ENCODE peak calls at places on chromosomes 4 and X, in nine cellular contexts. One of them, this sample, is unnamed.

GRCh38 chr4:100189820-100190642 is at the start of gene DDIT4L:
- DNase-seq in K562: peak
- DNase-seq in sigmoid colon: peak
- DNase-seq in pancreas: peak
- DNase-seq in progenitor cell of endocrine pancreas: peak
- DNase-seq in cardiac muscle cell: peak
- DNase-seq in AG10803: peak
- DNase-seq in neural crest cell: peak
- DNase-seq in A549: peak
- DNase-seq in this sample: peak

GRCh38 chr4:52091811-52092210 is 40.7 kb downstream of the SPATA18 start:
- DNase-seq in K562: no peak
- DNase-seq in progenitor cell of endocrine pancreas: no peak
- DNase-seq in cardiac muscle cell: no peak
- DNase-seq in A549: no peak
- DNase-seq in neural crest cell: no peak
- DNase-seq in pancreas: no peak
- DNase-seq in AG10803: no peak
- DNase-seq in sigmoid colon: no peak
- DNase-seq in this sample: no peak

GRCh38 chr4:186669735-186670134 is 53.9 kb downstream of the FAT1 start:
- DNase-seq in pancreas: no peak
- DNase-seq in sigmoid colon: no peak
- DNase-seq in cardiac muscle cell: no peak
- DNase-seq in K562: no peak
- DNase-seq in AG10803: no peak
- DNase-seq in progenitor cell of endocrine pancreas: no peak
- DNase-seq in neural crest cell: no peak
- DNase-seq in A549: no peak
- DNase-seq in this sample: no peak

GRCh38 chrX:153924149-153924861 is 1.8 kb downstream of the ARHGAP4 start:
- DNase-seq in neural crest cell: no peak
- DNase-seq in K562: no peak
- DNase-seq in pancreas: no peak
- DNase-seq in AG10803: peak
- DNase-seq in sigmoid colon: no peak
- DNase-seq in cardiac muscle cell: peak
- DNase-seq in progenitor cell of endocrine pancreas: no peak
- DNase-seq in A549: peak
- DNase-seq in this sample: peak

GRCh38 chr4:100246697-100247096 is 56.4 kb upstream of the DDIT4L start:
- DNase-seq in K562: no peak
- DNase-seq in AG10803: no peak
- DNase-seq in sigmoid colon: no peak
- DNase-seq in pancreas: no peak
- DNase-seq in cardiac muscle cell: no peak
- DNase-seq in A549: no peak
- DNase-seq in progenitor cell of endocrine pancreas: no peak
- DNase-seq in neural crest cell: no peak
- DNase-seq in this sample: no peak

GRCh38 chr4:181971973-181972372 is 271.2 kb upstream of the TENM3 start:
- DNase-seq in neural crest cell: no peak
- DNase-seq in K562: no peak
- DNase-seq in pancreas: no peak
- DNase-seq in AG10803: peak
- DNase-seq in cardiac muscle cell: peak
- DNase-seq in sigmoid colon: no peak
- DNase-seq in progenitor cell of endocrine pancreas: no peak
- DNase-seq in A549: no peak
- DNase-seq in this sample: no peak

GRCh38 chrX:16828126-16828908 is 41.8 kb downstream of the RBBP7 start:
- DNase-seq in AG10803: peak
- DNase-seq in A549: no peak
- DNase-seq in progenitor cell of endocrine pancreas: no peak
- DNase-seq in K562: no peak
- DNase-seq in pancreas: no peak
- DNase-seq in sigmoid colon: peak
- DNase-seq in cardiac muscle cell: peak
- DNase-seq in neural crest cell: no peak
- DNase-seq in this sample: no peak

GRCh38 chr4:40232610-40233009 is 35.8 kb downstream of the RHOH start:
- DNase-seq in progenitor cell of endocrine pancreas: no peak
- DNase-seq in pancreas: no peak
- DNase-seq in AG10803: no peak
- DNase-seq in K562: no peak
- DNase-seq in sigmoid colon: no peak
- DNase-seq in neural crest cell: no peak
- DNase-seq in A549: no peak
- DNase-seq in cardiac muscle cell: no peak
- DNase-seq in this sample: no peak

GRCh38 chr4:16029329-16029728 is 54.5 kb downstream of the PROM1 start:
- DNase-seq in pancreas: no peak
- DNase-seq in neural crest cell: no peak
- DNase-seq in AG10803: peak
- DNase-seq in progenitor cell of endocrine pancreas: no peak
- DNase-seq in K562: no peak
- DNase-seq in cardiac muscle cell: peak
- DNase-seq in sigmoid colon: no peak
- DNase-seq in A549: no peak
- DNase-seq in this sample: no peak

GRCh38 chrX:374566-374965 is 12.1 kb downstream of the PPP2R3B start:
- DNase-seq in sigmoid colon: no peak
- DNase-seq in neural crest cell: no peak
- DNase-seq in A549: no peak
- DNase-seq in progenitor cell of endocrine pancreas: no peak
- DNase-seq in AG10803: peak
- DNase-seq in K562: no peak
- DNase-seq in cardiac muscle cell: no peak
- DNase-seq in pancreas: no peak
- DNase-seq in this sample: peak

GRCh38 chr4:30920043-30920442 is 199.9 kb downstream of the PCDH7 start:
- DNase-seq in A549: no peak
- DNase-seq in K562: no peak
- DNase-seq in progenitor cell of endocrine pancreas: no peak
- DNase-seq in neural crest cell: no peak
- DNase-seq in cardiac muscle cell: no peak
- DNase-seq in sigmoid colon: no peak
- DNase-seq in AG10803: no peak
- DNase-seq in pancreas: no peak
- DNase-seq in this sample: no peak

GRCh38 chr4:163164591-163164990 is 2.1 kb downstream of the NAF1 start:
- DNase-seq in progenitor cell of endocrine pancreas: no peak
- DNase-seq in cardiac muscle cell: peak
- DNase-seq in AG10803: peak
- DNase-seq in neural crest cell: no peak
- DNase-seq in A549: no peak
- DNase-seq in K562: no peak
- DNase-seq in sigmoid colon: no peak
- DNase-seq in pancreas: no peak
- DNase-seq in this sample: no peak

GRCh38 chrX:44474410-44474809 is 68.2 kb downstream of the FUNDC1 start:
- DNase-seq in pancreas: no peak
- DNase-seq in AG10803: peak
- DNase-seq in progenitor cell of endocrine pancreas: no peak
- DNase-seq in cardiac muscle cell: peak
- DNase-seq in K562: no peak
- DNase-seq in A549: no peak
- DNase-seq in sigmoid colon: no peak
- DNase-seq in neural crest cell: no peak
- DNase-seq in this sample: no peak

GRCh38 chr4:7892212-7893019 is 47.2 kb downstream of the AFAP1 start:
- DNase-seq in sigmoid colon: no peak
- DNase-seq in K562: no peak
- DNase-seq in pancreas: no peak
- DNase-seq in neural crest cell: no peak
- DNase-seq in AG10803: peak
- DNase-seq in A549: no peak
- DNase-seq in progenitor cell of endocrine pancreas: no peak
- DNase-seq in cardiac muscle cell: peak
- DNase-seq in this sample: no peak

GRCh38 chrX:20197641-20198210 is 56.1 kb upstream of the EIF1AX start:
- DNase-seq in K562: no peak
- DNase-seq in sigmoid colon: no peak
- DNase-seq in A549: no peak
- DNase-seq in AG10803: peak
- DNase-seq in neural crest cell: no peak
- DNase-seq in cardiac muscle cell: no peak
- DNase-seq in progenitor cell of endocrine pancreas: no peak
- DNase-seq in pancreas: no peak
- DNase-seq in this sample: no peak

GRCh38 chr4:112225157-112225556 is 6.4 kb upstream of the AP1AR start:
- DNase-seq in sigmoid colon: no peak
- DNase-seq in cardiac muscle cell: no peak
- DNase-seq in AG10803: no peak
- DNase-seq in A549: no peak
- DNase-seq in pancreas: no peak
- DNase-seq in K562: no peak
- DNase-seq in neural crest cell: no peak
- DNase-seq in progenitor cell of endocrine pancreas: no peak
- DNase-seq in this sample: no peak

GRCh38 chr4:131584587-131584986 is 1564.5 kb upstream of the PCDH10 start:
- DNase-seq in AG10803: no peak
- DNase-seq in progenitor cell of endocrine pancreas: no peak
- DNase-seq in neural crest cell: no peak
- DNase-seq in cardiac muscle cell: no peak
- DNase-seq in pancreas: no peak
- DNase-seq in A549: no peak
- DNase-seq in sigmoid colon: no peak
- DNase-seq in K562: no peak
- DNase-seq in this sample: no peak

GRCh38 chrX:47529548-47529947 is 31.5 kb upstream of the ARAF start:
- DNase-seq in sigmoid colon: peak
- DNase-seq in A549: no peak
- DNase-seq in neural crest cell: no peak
- DNase-seq in cardiac muscle cell: no peak
- DNase-seq in progenitor cell of endocrine pancreas: no peak
- DNase-seq in K562: no peak
- DNase-seq in AG10803: no peak
- DNase-seq in pancreas: no peak
- DNase-seq in this sample: no peak

GRCh38 chrX:47523297-47523696 is 37.7 kb upstream of the ARAF start:
- DNase-seq in A549: peak
- DNase-seq in cardiac muscle cell: peak
- DNase-seq in K562: peak
- DNase-seq in neural crest cell: peak
- DNase-seq in progenitor cell of endocrine pancreas: peak
- DNase-seq in sigmoid colon: peak
- DNase-seq in AG10803: peak
- DNase-seq in pancreas: peak
- DNase-seq in this sample: peak

GRCh38 chrX:47518105-47518504 is 35.1 kb upstream of the ZNF41 start:
- DNase-seq in AG10803: no peak
- DNase-seq in neural crest cell: no peak
- DNase-seq in sigmoid colon: no peak
- DNase-seq in K562: no peak
- DNase-seq in cardiac muscle cell: no peak
- DNase-seq in A549: no peak
- DNase-seq in pancreas: no peak
- DNase-seq in progenitor cell of endocrine pancreas: no peak
- DNase-seq in this sample: no peak

GRCh38 chrX:47523713-47524166 is 37.3 kb upstream of the ARAF start:
- DNase-seq in progenitor cell of endocrine pancreas: no peak
- DNase-seq in sigmoid colon: peak
- DNase-seq in pancreas: no peak
- DNase-seq in neural crest cell: peak
- DNase-seq in cardiac muscle cell: no peak
- DNase-seq in A549: no peak
- DNase-seq in AG10803: no peak
- DNase-seq in K562: no peak
- DNase-seq in this sample: no peak
- TF ChIP-seq CTCF in progenitor cell of endocrine pancreas: no peak
- TF ChIP-seq CTCF in sigmoid colon: no peak
- TF ChIP-seq CTCF in pancreas: no peak
- TF ChIP-seq CTCF in neural crest cell: no peak
- TF ChIP-seq CTCF in cardiac muscle cell: no peak
- TF ChIP-seq CTCF in A549: no peak
- TF ChIP-seq CTCF in AG10803: no peak
- TF ChIP-seq CTCF in K562: no peak
- TF ChIP-seq CTCF in this sample: no peak

DNA sequence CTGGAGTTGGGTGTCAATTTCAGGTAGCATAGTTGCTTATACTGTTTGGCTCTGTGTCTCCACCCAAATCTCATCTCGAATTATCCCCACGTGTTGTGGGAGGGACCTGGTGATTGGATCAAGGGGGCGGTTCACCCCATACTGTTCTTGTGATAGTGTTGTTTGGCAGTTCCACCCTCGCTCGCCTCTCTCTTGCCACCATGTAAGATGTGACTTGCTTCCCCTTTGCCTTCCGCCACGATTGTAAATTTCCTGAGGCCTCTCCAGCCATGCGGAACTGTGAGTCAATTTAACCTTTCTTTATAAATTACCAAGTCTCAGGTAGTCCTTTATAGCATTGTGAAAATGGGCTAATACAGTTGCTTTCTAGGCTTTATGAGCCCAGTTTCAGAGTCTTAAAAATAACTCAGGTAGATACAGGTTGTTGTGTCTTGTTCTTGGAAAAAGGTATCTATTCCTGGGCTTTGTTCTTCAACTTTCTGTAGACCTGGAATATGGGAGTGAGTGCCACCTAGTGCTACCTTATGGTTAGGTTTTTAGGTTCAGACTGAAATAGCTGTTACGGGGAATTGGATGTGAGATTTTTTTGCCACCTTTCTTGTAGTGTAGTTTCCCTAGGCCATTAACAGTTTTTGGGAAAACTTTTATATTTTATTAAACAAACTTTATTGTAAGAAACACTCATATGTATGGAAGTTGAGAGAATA is 15.6 kb downstream of the PGK1 start:
- DNase-seq in progenitor cell of endocrine pancreas: no peak
- DNase-seq in pancreas: no peak
- DNase-seq in sigmoid colon: no peak
- DNase-seq in A549: no peak
- DNase-seq in cardiac muscle cell: no peak
- DNase-seq in neural crest cell: no peak
- DNase-seq in K562: no peak
- DNase-seq in AG10803: no peak
- DNase-seq in this sample: no peak
- TF ChIP-seq CTCF in progenitor cell of endocrine pancreas: peak
- TF ChIP-seq CTCF in pancreas: no peak
- TF ChIP-seq CTCF in sigmoid colon: no peak
- TF ChIP-seq CTCF in A549: peak
- TF ChIP-seq CTCF in cardiac muscle cell: peak
- TF ChIP-seq CTCF in neural crest cell: peak
- TF ChIP-seq CTCF in K562: peak
- TF ChIP-seq CTCF in AG10803: no peak
- TF ChIP-seq CTCF in this sample: no peak

GRCh38 chr4:140756292-140757219 is at the start of gene TBC1D9:
- DNase-seq in cardiac muscle cell: peak
- DNase-seq in neural crest cell: peak
- DNase-seq in pancreas: peak
- DNase-seq in A549: peak
- DNase-seq in sigmoid colon: peak
- DNase-seq in AG10803: peak
- DNase-seq in K562: no peak
- DNase-seq in progenitor cell of endocrine pancreas: peak
- DNase-seq in this sample: peak
- TF ChIP-seq CTCF in cardiac muscle cell: peak
- TF ChIP-seq CTCF in neural crest cell: no peak
- TF ChIP-seq CTCF in pancreas: no peak
- TF ChIP-seq CTCF in A549: peak
- TF ChIP-seq CTCF in sigmoid colon: peak
- TF ChIP-seq CTCF in AG10803: no peak
- TF ChIP-seq CTCF in K562: no peak
- TF ChIP-seq CTCF in progenitor cell of endocrine pancreas: peak
- TF ChIP-seq CTCF in this sample: no peak

GRCh38 chr4:180456928-180457327 is 1786.3 kb upstream of the TENM3 start:
- DNase-seq in neural crest cell: no peak
- DNase-seq in cardiac muscle cell: no peak
- DNase-seq in K562: no peak
- DNase-seq in pancreas: no peak
- DNase-seq in progenitor cell of endocrine pancreas: no peak
- DNase-seq in AG10803: no peak
- DNase-seq in A549: no peak
- DNase-seq in sigmoid colon: no peak
- DNase-seq in this sample: no peak
- TF ChIP-seq CTCF in neural crest cell: peak
- TF ChIP-seq CTCF in cardiac muscle cell: no peak
- TF ChIP-seq CTCF in K562: no peak
- TF ChIP-seq CTCF in pancreas: no peak
- TF ChIP-seq CTCF in progenitor cell of endocrine pancreas: peak
- TF ChIP-seq CTCF in AG10803: no peak
- TF ChIP-seq CTCF in A549: no peak
- TF ChIP-seq CTCF in sigmoid colon: no peak
- TF ChIP-seq CTCF in this sample: no peak

This sample was measured in GM20000.